ENCODE peak calls at places on chromosomes 1 and 21, in seven cellular contexts. Q is H9, S is neuronal stem cell, X is IMR-90, M is H1, W is mesenchymal stem cell, V is trophoblast cell. L is an unnamed sample.

GRCh38 chr1:186536272-186536905 is 75.5 kb upstream of the PDC start:
- DNase-seq in W (peak; percentile 35), M (no peak), Q (no peak), X (peak; percentile 10), V (no peak), S (no peak), L (no peak)

GRCh38 chr1:92709738-92710137 is 75.2 kb downstream of the EVI5 start:
- DNase-seq in S (no peak), W (peak; percentile 77), M (no peak), X (peak; percentile 91), V (peak; percentile 59), Q (no peak), L (peak; percentile 45)

GRCh38 chr1:198465201-198466144 is 75.0 kb downstream of the ATP6V1G3 start:
- DNase-seq in M (no peak), Q (no peak), X (peak; percentile 70), W (peak; percentile 50), S (peak; percentile 35), V (peak; percentile 86), L (peak; percentile 56)

GRCh38 chr1:29719253-29719652 is 482.9 kb downstream of the PTPRU start:
- DNase-seq in M (no peak), Q (no peak), S (no peak), W (no peak), X (peak; percentile 19), V (no peak), L (no peak)

GRCh38 chr1:30633294-30633693 is 90.1 kb downstream of the MATN1 start:
- DNase-seq in W (no peak), Q (no peak), V (no peak), M (no peak), S (no peak), X (no peak), L (no peak)

GRCh38 chr1:215635827-215636226 is 68.7 kb downstream of the KCTD3 start:
- DNase-seq in X (no peak), V (no peak), Q (no peak), W (no peak), M (no peak), S (no peak), L (no peak)

GRCh38 chr1:156691665-156692408 is 13.5 kb downstream of the CRABP2 start:
- DNase-seq in X (peak; percentile 47), M (no peak), Q (no peak), W (peak; percentile 50), S (no peak), V (peak; percentile 67), L (peak; percentile 77)

GRCh38 chr1:6248798-6249731 is 5.1 kb downstream of the HES3 start:
- DNase-seq in V (no peak), W (no peak), M (no peak), S (no peak), Q (peak; percentile 65), X (no peak), L (no peak)

GRCh38 chr1:199046618-199047017 is 407.8 kb downstream of the PTPRC start:
- DNase-seq in S (no peak), Q (no peak), X (no peak), V (no peak), M (no peak), W (no peak), L (no peak)

GRCh38 chr1:58823481-58824010 is 39.7 kb upstream of the JUN start:
- DNase-seq in M (no peak), W (peak; percentile 95), X (peak; percentile 95), Q (no peak), V (peak; percentile 62), S (no peak), L (peak; percentile 46)

GRCh38 chr1:31478167-31478566 is 65.2 kb downstream of the SERINC2 start:
- DNase-seq in M (no peak), V (no peak), X (no peak), Q (no peak), S (no peak), W (no peak), L (no peak)

GRCh38 chr1:22275626-22276395 is 132.9 kb upstream of the WNT4 start:
- DNase-seq in Q (peak; percentile 81), S (peak; percentile 39), V (peak; percentile 76), W (peak; percentile 64), M (peak; percentile 44), X (peak; percentile 49), L (peak; percentile 70)

GRCh38 chr1:216482620-216483019 is 59.4 kb upstream of the USH2A start:
- DNase-seq in M (no peak), S (no peak), Q (no peak), X (no peak), W (no peak), V (no peak), L (no peak)

GRCh38 chr1:209590405-209590804 is 6.9 kb downstream of the CAMK1G start:
- DNase-seq in S (no peak), M (peak; percentile 9), W (peak; percentile 42), Q (peak; percentile 66), V (peak; percentile 32), X (no peak), L (peak; percentile 68)

GRCh38 chr1:10575616-10576015 is 100.9 kb downstream of the PEX14 start:
- DNase-seq in V (peak; percentile 67), X (peak; percentile 79), M (no peak), Q (no peak), S (no peak), W (peak; percentile 31), L (no peak)

GRCh38 chr1:6544831-6545230 is 9.5 kb downstream of the NOL9 start:
- DNase-seq in X (peak; percentile 80), Q (no peak), M (no peak), W (peak; percentile 67), V (no peak), S (no peak), L (no peak)

GRCh38 chr21:14569868-14570267 is 23.8 kb upstream of the SAMSN1 start:
- DNase-seq in V (no peak), X (no peak), S (no peak), W (no peak), Q (no peak), M (no peak), L (no peak)

GRCh38 chr21:41634858-41635257 is 126.9 kb upstream of the TMPRSS2 start:
- DNase-seq in V (peak; percentile 49), Q (no peak), W (no peak), X (peak; percentile 89), S (no peak), M (no peak), L (no peak)

GRCh38 chr1:175887981-175888428 is 144.6 kb upstream of the TNR start:
- DNase-seq in S (peak; percentile 67), W (peak; percentile 69), M (peak; percentile 68), V (peak; percentile 83), X (peak; percentile 36), Q (peak; percentile 89), L (peak; percentile 93)

GRCh38 chr1:157968503-157968902 is 24.9 kb upstream of the KIRREL1 start:
- DNase-seq in W (peak; percentile 60), Q (no peak), V (no peak), X (peak; percentile 85), S (no peak), M (no peak), L (no peak)
- H3K9ac ChIP-seq in W (peak overlapping the region; percentile 75), Q (no peak overlapping the region), V (no peak overlapping the region), X (no peak overlapping the region), S (no peak overlapping the region), M (no peak overlapping the region), L (no peak overlapping the region)

DNA sequence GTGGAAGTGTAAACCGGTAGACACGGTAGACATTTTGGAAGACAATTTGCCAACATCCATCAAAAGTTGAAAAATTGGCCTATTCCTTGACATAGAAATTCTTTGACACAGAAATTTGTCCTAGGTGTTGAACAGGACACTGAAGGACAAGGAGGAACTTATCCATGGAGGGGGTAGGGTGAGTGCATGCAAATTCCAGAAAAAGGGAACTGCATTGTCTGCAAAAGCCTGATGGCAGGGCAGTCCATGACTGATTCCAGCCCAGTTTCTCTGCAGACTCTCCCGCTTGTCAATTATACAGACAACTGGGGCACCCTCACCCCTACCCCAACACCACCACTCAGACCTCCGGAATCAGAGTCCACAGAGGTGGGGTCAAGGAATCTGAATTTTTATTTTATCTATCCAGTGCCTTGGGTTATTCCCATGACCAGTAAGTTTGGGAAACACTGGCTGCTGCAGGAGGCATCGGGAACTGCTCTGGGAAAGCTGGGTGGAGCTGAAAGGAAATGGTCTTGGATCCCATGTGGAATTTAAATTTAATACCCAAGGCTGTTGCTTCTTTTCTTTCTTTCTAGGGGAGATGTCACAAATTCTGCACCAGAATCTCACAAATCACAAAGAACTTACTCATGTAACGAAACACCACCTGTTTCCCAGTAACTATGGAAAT is 103.3 kb upstream of the SLC45A1 start:
- DNase-seq in V (no peak), S (no peak), Q (peak; percentile 49), W (no peak), X (no peak), M (no peak), L (peak; percentile 63)
- H2BK5ac ChIP-seq in V (peak overlapping the region; percentile 42), S (no peak overlapping the region), Q (no peak overlapping the region), W (no peak overlapping the region), X (peak overlapping the region; percentile 27), M (no peak overlapping the region), L (no peak overlapping the region)

DNA sequence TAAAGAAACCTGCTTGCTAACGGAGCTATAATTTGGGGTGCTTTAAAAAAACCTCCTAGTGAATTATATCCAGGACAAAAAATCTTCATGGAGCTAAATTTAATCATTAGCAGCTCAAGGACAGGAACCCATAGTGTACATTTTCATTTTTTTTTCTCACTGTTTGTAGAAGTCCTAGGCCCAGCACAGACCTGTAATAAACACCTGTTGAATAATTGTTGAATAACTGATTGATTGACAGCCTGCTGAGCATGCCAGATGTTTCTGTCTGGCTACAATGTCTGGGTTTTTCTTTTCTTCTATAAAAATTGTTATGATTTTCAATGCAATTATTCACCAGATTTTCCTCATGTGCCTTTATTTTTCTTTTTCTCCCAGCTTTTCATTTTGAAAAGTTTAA is 10.9 kb upstream of the GALNT2 start:
- DNase-seq in V (no peak), S (no peak), W (no peak), Q (no peak), M (no peak), X (no peak), L (no peak)
- H3K18ac ChIP-seq in V (no peak overlapping the region), S (no peak overlapping the region), W (no peak overlapping the region), Q (no peak overlapping the region), M (no peak overlapping the region), X (no peak overlapping the region), L (no peak overlapping the region)

GRCh38 chr1:47180603-47181094 is 9.2 kb downstream of the PDZK1IP1 start:
- DNase-seq in X (no peak), S (no peak), W (no peak), Q (no peak), M (no peak), V (no peak), L (no peak)

GRCh38 chr1:47178665-47179022 is 11.2 kb downstream of the PDZK1IP1 start:
- DNase-seq in X (no peak), W (no peak), M (no peak), S (no peak), V (no peak), Q (peak; percentile 27), L (no peak)

GRCh38 chr1:47181095-47181954 is 8.5 kb downstream of the PDZK1IP1 start:
- DNase-seq in Q (peak; percentile 65), M (no peak), X (no peak), S (no peak), W (no peak), V (no peak), L (peak; percentile 36)

GRCh38 chr1:47179023-47179987 is 10.5 kb downstream of the PDZK1IP1 start:
- DNase-seq in V (peak; percentile 93), M (peak; percentile 87), S (peak; percentile 83), X (peak; percentile 91), Q (peak; percentile 96), W (peak; percentile 91), L (peak; percentile 99)

DNA sequence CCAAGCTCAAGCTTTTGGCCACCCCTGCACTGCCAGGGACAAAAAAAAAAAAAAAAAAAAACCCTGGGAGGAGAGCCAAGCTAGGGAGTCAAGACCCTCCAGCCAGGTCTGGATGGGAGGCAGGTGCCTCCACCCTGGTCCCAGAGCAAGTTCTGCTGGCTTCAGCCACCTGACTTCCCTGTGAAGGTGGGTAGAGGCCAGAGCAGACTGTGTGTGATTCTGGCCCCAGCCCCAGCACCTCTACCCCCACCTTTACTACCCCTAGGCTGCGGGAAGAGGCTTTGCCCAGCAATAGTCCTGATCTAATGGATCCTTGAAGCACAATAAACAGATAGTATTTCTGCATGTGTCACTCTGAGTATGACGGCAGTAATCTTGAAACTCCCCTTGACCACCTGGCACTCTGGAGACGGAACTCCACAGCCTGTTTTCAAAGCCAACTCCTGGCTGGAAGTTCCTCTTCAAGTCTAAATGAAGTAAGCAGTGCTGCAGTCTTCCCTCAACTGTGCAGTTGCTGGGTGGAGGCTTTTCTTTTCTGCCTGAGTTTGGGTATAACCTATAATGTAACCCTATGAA is 9.8 kb downstream of the PDZK1IP1 start:
- DNase-seq in M (no peak), X (no peak), S (no peak), W (no peak), Q (no peak), V (no peak), L (no peak)
- H3K9ac ChIP-seq in M (no peak overlapping the region), X (no peak overlapping the region), S (no peak overlapping the region), W (peak overlapping the region; percentile 72), Q (no peak overlapping the region), V (no peak overlapping the region), L (no peak overlapping the region)

L was measured in mesendoderm.